ENCODE peak calls at places on chromosome 11, in seven cellular contexts. F, H, I, W, R, G and P are unnamed samples.
A peak's percentile ranks its signal among the peaks of the same experiment; 100 is the strongest.

GRCh38 chr11:3855808-3856491 is 486 bp downstream of the STIM1 start:
- DNase-seq in F (peak; percentile 63), H (peak; percentile 50), I (no peak), W (peak; percentile 33), R (peak; percentile 56), G (no peak), P (peak; percentile 42)

GRCh38 chr11:61639816-61640443 is 40.3 kb upstream of the DAGLA start:
- DNase-seq in F (no peak), H (no peak), I (peak; percentile 12), W (no peak), R (no peak), G (no peak), P (no peak)

GRCh38 chr11:134071766-134072403 is 3.0 kb downstream of the JAM3 start:
- DNase-seq in F (peak; percentile 35), H (no peak), I (no peak), W (no peak), R (no peak), G (no peak), P (no peak)

GRCh38 chr11:504053-504993 is 2.7 kb downstream of the RNH1 start:
- DNase-seq in F (no peak), H (peak; percentile 53), I (no peak), W (no peak), R (no peak), G (no peak), P (no peak)

GRCh38 chr11:126838779-126839178 is 161.8 kb downstream of the KIRREL3 start:
- DNase-seq in F (no peak), H (no peak), I (no peak), W (no peak), R (no peak), G (no peak), P (no peak)

GRCh38 chr11:125514336-125515101 is 18.5 kb upstream of the FEZ1 start:
- DNase-seq in F (no peak), H (no peak), I (no peak), W (peak; percentile 32), R (peak; percentile 64), G (no peak), P (peak; percentile 59)

GRCh38 chr11:88508808-88509581 is 171.5 kb upstream of the CTSC start:
- DNase-seq in F (no peak), H (no peak), I (no peak), W (no peak), R (no peak), G (no peak), P (peak; percentile 1)

GRCh38 chr11:93279911-93280347 is 50.6 kb upstream of the DEUP1 start:
- DNase-seq in F (no peak), H (no peak), I (no peak), W (no peak), R (no peak), G (no peak), P (no peak)

GRCh38 chr11:22407899-22408298 is 69.7 kb downstream of the SLC17A6 start:
- DNase-seq in F (no peak), H (no peak), I (no peak), W (no peak), R (no peak), G (no peak), P (no peak)